ENCODE peak calls at places on chromosomes 12 and 14, in five cellular contexts. H, S, D, X and T are unnamed samples.

GRCh38 chr12:22339691-22340090 is 5.2 kb upstream of the ST8SIA1 start:
- DNase-seq in X (no peak), S (no peak), H (no peak), D (no peak), T (no peak)

GRCh38 chr12:48932878-48933277 is 7.6 kb upstream of the FKBP11 start:
- DNase-seq in X (no peak), H (no peak), D (no peak), S (no peak), T (no peak)

GRCh38 chr14:57833304-57833703 is 32.6 kb downstream of the SLC35F4 start:
- DNase-seq in H (peak), D (no peak), X (peak), S (no peak), T (no peak)

GRCh38 chr14:39267592-39268112 is 33.9 kb downstream of the MIA2 start:
- DNase-seq in X (no peak), D (peak), S (no peak), H (peak), T (no peak)

GRCh38 chr14:69152181-69152943 is 557 bp downstream of the DCAF5 start:
- DNase-seq in S (peak), D (peak), H (peak), X (no peak), T (no peak)

GRCh38 chr14:31059152-31059924 is 33.2 kb upstream of the STRN3 start:
- DNase-seq in X (peak), H (peak), D (no peak), S (no peak), T (no peak)

GRCh38 chr12:15164997-15165659 is 56.1 kb downstream of the RERG start:
- DNase-seq in X (no peak), H (peak), D (no peak), S (no peak), T (peak)

GRCh38 chr14:25103261-25103660 is 53.3 kb upstream of the STXBP6 start:
- DNase-seq in X (no peak), S (no peak), H (no peak), D (no peak), T (no peak)

GRCh38 chr12:12992418-12993175 is 7.5 kb downstream of the HEBP1 start:
- DNase-seq in H (peak), S (peak), D (no peak), X (peak), T (no peak)

GRCh38 chr14:28704153-28704552 is 62.4 kb upstream of the FOXG1 start:
- DNase-seq in S (no peak), H (no peak), D (no peak), X (no peak), T (no peak)

GRCh38 chr12:42886160-42886559 is 296.6 kb upstream of the PRICKLE1 start:
- DNase-seq in X (no peak), D (no peak), H (no peak), S (no peak), T (no peak)

GRCh38 chr12:43131304-43131703 is 420.7 kb downstream of the ADAMTS20 start:
- DNase-seq in H (no peak), X (no peak), S (no peak), D (no peak), T (no peak)

GRCh38 chr14:77903233-77903632 is 103.3 kb downstream of the ADCK1 start:
- DNase-seq in H (no peak), X (no peak), D (no peak), S (no peak), T (no peak)

GRCh38 chr14:73712071-73712506 is 2.1 kb downstream of the PNMA1 start:
- DNase-seq in X (no peak), D (no peak), H (no peak), S (peak), T (no peak)

GRCh38 chr12:6768385-6769002 is 2.3 kb downstream of the PTMS start:
- DNase-seq in X (no peak), S (peak), H (peak), D (no peak), T (no peak)

GRCh38 chr14:55336161-55336560 is 64.9 kb downstream of the FBXO34 start:
- DNase-seq in D (no peak), H (peak), X (no peak), S (peak), T (no peak)

GRCh38 chr12:106588771-106589170 is 6.0 kb downstream of the RFX4 start:
- DNase-seq in D (no peak), S (no peak), H (no peak), X (no peak), T (no peak)

GRCh38 chr14:61042220-61042619 is 61.2 kb downstream of the SLC38A6 start:
- DNase-seq in X (no peak), S (no peak), H (no peak), D (no peak), T (no peak)

GRCh38 chr12:1218369-1218768 is 227.3 kb downstream of the ERC1 start:
- DNase-seq in H (no peak), X (no peak), D (no peak), S (no peak), T (no peak)

GRCh38 chr12:58728397-58728796 is 191.9 kb downstream of the LRIG3 start:
- DNase-seq in D (no peak), S (no peak), X (no peak), H (peak), T (no peak)

GRCh38 chr14:97432586-97432985 is 635.4 kb downstream of the VRK1 start:
- DNase-seq in X (no peak), S (no peak), H (no peak), D (no peak), T (no peak)

GRCh38 chr12:28563286-28563685 is 373.0 kb downstream of the CCDC91 start:
- DNase-seq in X (no peak), D (no peak), H (peak), S (peak), T (no peak)

GRCh38 chr12:39145175-39145999 is 240.0 kb upstream of the CPNE8 start:
- DNase-seq in D (no peak), S (no peak), H (peak), X (no peak), T (no peak)

GRCh38 chr12:45994736-45995135 is 4.4 kb upstream of the SCAF11 start:
- DNase-seq in H (no peak), X (no peak), D (no peak), S (no peak), T (no peak)

GRCh38 chr12:1821805-1822204 is 1.4 kb downstream of the LRTM2 start:
- DNase-seq in D (no peak), H (no peak), S (no peak), X (no peak), T (no peak)

GRCh38 chr14:39107624-39108023 is 4.6 kb upstream of the SEC23A start:
- DNase-seq in H (peak), D (no peak), S (peak), X (no peak), T (no peak)

GRCh38 chr12:9951026-9951652 is 19.0 kb upstream of the CLEC2A start:
- DNase-seq in X (no peak), S (no peak), D (no peak), H (no peak), T (no peak)

GRCh38 chr14:22994762-22995275 is 12.5 kb upstream of the AJUBA start:
- DNase-seq in S (peak), H (peak), D (no peak), X (no peak), T (no peak)

GRCh38 chr14:22095845-22096510 is 422.4 kb upstream of the OR4E1 start:
- DNase-seq in D (no peak), H (no peak), S (no peak), X (no peak), T (no peak)

GRCh38 chr12:3000548-3001275 is 41.5 kb downstream of the TEAD4 start:
- DNase-seq in S (no peak), D (no peak), X (no peak), H (no peak), T (no peak)
- TF ChIP-seq CTCF in S (peak), D (no peak), X (peak), H (peak), T (peak)

GRCh38 chr12:69879007-69879960 is 54.3 kb downstream of the MYRFL start:
- DNase-seq in S (peak), D (peak), H (peak), X (peak), T (no peak)
- TF ChIP-seq CTCF in S (peak), D (peak), H (peak), X (peak), T (peak)

DNA sequence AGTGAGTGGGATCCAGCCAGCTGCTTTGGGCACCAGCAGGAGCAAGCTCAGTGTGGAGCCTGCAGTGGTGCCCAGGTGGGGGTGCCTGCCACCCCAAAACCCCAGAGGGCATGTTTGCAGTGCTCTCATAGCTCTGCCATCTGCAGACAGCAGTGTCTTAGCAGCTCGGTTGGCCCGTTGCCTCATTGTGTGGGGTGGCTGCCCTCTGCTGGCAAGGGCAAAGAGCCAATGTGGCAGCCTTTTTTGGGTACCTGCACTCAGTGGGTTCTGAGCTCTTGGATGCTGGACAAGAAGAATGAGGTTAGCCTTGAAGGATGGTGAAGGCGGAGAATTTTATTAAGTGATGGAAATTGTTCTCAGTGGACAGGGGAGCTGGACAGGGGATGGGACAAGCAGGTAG is 52.3 kb downstream of the NEUROD4 start:
- DNase-seq in H (peak), D (peak), X (no peak), S (peak), T (no peak)
- TF ChIP-seq CTCF in H (peak), D (peak), X (no peak), S (peak), T (no peak)

GRCh38 chr14:101889898-101890297 is 74.5 kb upstream of the DYNC1H1 start:
- DNase-seq in S (peak), D (no peak), H (peak), X (no peak), T (peak)
- TF ChIP-seq CTCF in S (no peak), D (peak), H (peak), X (no peak), T (peak)

GRCh38 chr14:51293926-51294290 is 53.9 kb downstream of the TMX1 start:
- DNase-seq in S (no peak), D (no peak), H (no peak), X (no peak), T (no peak)
- TF ChIP-seq CTCF in S (no peak), D (no peak), H (no peak), X (no peak), T (no peak)

GRCh38 chr12:3491938-3492867 is 1.2 kb downstream of the PRMT8 start:
- DNase-seq in H (peak), X (peak), D (peak), S (peak), T (no peak)
- TF ChIP-seq CTCF in H (no peak), X (no peak), D (no peak), S (no peak), T (no peak)

GRCh38 chr12:121729021-121729420 is 16.5 kb downstream of the TMEM120B start:
- DNase-seq in D (no peak), X (no peak), S (no peak), H (no peak), T (no peak)

GRCh38 chr12:121720762-121721161 is 8.2 kb downstream of the TMEM120B start:
- DNase-seq in D (no peak), S (no peak), X (no peak), H (no peak), T (no peak)

GRCh38 chr12:121725420-121725819 is 12.9 kb downstream of the TMEM120B start:
- DNase-seq in D (no peak), H (no peak), S (no peak), X (no peak), T (no peak)

GRCh38 chr12:121723200-121723599 is 10.6 kb downstream of the TMEM120B start:
- DNase-seq in H (no peak), D (no peak), S (no peak), X (no peak), T (no peak)

DNA sequence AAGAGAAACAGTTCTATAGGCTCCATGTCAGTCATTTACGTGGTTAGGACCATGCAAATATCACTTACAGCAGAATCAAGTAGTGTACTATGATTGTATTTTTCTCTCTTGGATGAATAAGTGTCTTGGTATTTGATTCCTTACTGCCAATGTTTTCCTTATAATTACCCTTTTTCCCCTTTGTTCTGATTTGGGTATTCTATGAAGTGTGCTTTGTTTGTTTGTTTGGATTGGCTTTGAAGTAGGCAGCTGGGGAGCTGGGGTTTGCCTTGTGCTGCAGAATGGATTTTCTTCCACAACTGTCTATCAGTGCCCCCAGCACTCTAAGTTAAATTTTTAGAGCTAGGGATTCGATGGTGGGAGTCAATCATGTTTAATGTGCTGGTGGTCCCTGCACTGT is 12.4 kb downstream of the TMEM120B start:
- DNase-seq in S (peak), X (no peak), H (no peak), D (no peak), T (no peak)
- TF ChIP-seq CTCF in S (no peak), X (no peak), H (no peak), D (no peak), T (no peak)

DNA sequence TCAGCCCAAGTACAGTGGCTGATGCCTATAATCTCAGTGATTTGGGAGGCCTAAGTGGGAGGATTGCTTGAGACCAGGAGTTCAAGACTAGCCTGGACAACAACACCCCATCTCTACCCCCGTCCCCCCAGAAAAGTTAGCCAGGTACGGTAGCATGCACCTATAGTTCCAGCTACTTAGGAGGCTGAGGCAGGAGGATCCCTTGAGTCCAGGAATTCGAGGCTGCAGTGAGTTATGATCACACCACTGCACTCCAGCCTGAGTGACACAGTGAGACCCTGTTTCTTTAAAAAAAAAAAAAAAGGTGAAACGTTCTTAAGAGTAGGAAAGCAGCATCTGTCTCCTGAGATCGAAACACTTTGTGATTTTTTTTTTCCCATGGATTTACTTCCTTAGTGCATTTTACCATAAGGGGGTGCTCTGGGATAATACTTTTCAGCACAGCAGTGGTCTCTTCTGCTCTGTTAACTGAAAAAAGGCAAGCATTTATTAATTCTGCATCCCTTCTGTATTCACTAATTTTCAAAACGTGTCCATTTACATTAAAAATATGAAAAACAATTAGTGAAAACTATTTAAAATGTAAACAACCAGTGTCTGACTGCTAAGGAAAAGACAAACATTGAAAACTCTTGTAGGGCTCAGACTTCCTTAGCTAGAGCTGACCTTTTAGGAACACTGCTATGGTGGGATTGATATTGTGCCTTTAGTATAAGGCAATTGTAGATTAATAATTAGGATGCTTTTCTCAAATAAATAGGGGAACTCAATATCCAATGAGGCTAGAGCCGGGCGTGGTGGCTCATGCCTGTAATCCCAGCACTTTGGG is 31.2 kb upstream of the USP44 start:
- DNase-seq in H (peak), X (no peak), D (no peak), S (peak), T (no peak)
- TF ChIP-seq CTCF in H (peak), X (peak), D (no peak), S (peak), T (peak)